ENCODE peak calls at places on chromosomes 6 and 20, in four cellular contexts. S is fibroblast of mammary gland, I is colonic mucosa, K is NCI-H345. T is an unnamed sample.

GRCh38 chr6:83905648-83906047 is 46.2 kb downstream of the CYB5R4 start:
- DNase-seq in S (no peak), I (no peak), K (no peak), T (no peak)

GRCh38 chr6:41715779-41716515 is 19.5 kb downstream of the TFEB start:
- DNase-seq in S (no peak), I (no peak), K (no peak), T (no peak)

GRCh38 chr6:43506667-43507471 is 3.3 kb downstream of the LRRC73 start:
- DNase-seq in S (peak; percentile 84), I (peak; percentile 87), K (peak; percentile 79), T (peak; percentile 83)

GRCh38 chr20:46161921-46162320 is 43.8 kb downstream of the CD40 start:
- DNase-seq in S (no peak), I (no peak), K (no peak), T (no peak)

GRCh38 chr6:35562060-35562459 is 49.4 kb upstream of the TULP1 start:
- DNase-seq in S (peak; percentile 34), I (no peak), K (peak; percentile 62), T (peak; percentile 37)

GRCh38 chr6:121335111-121336008 is 1.1 kb upstream of the TBC1D32 start:
- DNase-seq in S (peak; percentile 23), I (no peak), K (no peak), T (no peak)

GRCh38 chr20:20743511-20744169 is 31.2 kb upstream of the RALGAPA2 start:
- DNase-seq in S (peak; percentile 23), I (peak; percentile 67), K (peak; percentile 77), T (no peak)

GRCh38 chr6:67888546-67888885 is 746.6 kb upstream of the ADGRB3 start:
- DNase-seq in S (no peak), I (no peak), K (no peak), T (no peak)

GRCh38 chr20:15310361-15310760 is 972.9 kb upstream of the FLRT3 start:
- DNase-seq in S (no peak), I (no peak), K (no peak), T (no peak)